ENCODE peak calls at places on chromosomes 3 and 15, in four cellular contexts. One of them, this sample, is unnamed.
A peak's percentile ranks its signal among the peaks of the same experiment; 100 is the strongest.

GRCh38 chr15:85314653-85315052 is 65.8 kb upstream of the AKAP13 start:
- DNase-seq in uterus: no peak
- DNase-seq in ovary: no peak
- DNase-seq in DND-41: no peak
- DNase-seq in this sample: no peak

GRCh38 chr3:120114981-120115380 is 20.7 kb upstream of the GSK3B start:
- DNase-seq in uterus: no peak
- DNase-seq in DND-41: no peak
- DNase-seq in ovary: no peak
- DNase-seq in this sample: no peak

GRCh38 chr3:155637567-155637966 is 107.3 kb downstream of the PLCH1 start:
- DNase-seq in DND-41: no peak
- DNase-seq in ovary: no peak
- DNase-seq in uterus: no peak
- DNase-seq in this sample: no peak

GRCh38 chr15:39889601-39890000 is 30.5 kb downstream of the GPR176 start:
- DNase-seq in uterus: no peak
- DNase-seq in ovary: no peak
- DNase-seq in DND-41: no peak
- DNase-seq in this sample: no peak

GRCh38 chr3:136731274-136731884 is 20.8 kb downstream of the STAG1 start:
- DNase-seq in DND-41: no peak
- DNase-seq in ovary: no peak
- DNase-seq in uterus: no peak
- DNase-seq in this sample: no peak

GRCh38 chr3:129211772-129212171 is 28.1 kb upstream of the CNBP start:
- DNase-seq in ovary: peak; percentile 87
- DNase-seq in uterus: peak; percentile 87
- DNase-seq in DND-41: no peak
- DNase-seq in this sample: no peak

GRCh38 chr3:65479967-65480366 is 558.8 kb downstream of the MAGI1 start:
- DNase-seq in DND-41: no peak
- DNase-seq in ovary: no peak
- DNase-seq in uterus: no peak
- DNase-seq in this sample: no peak

GRCh38 chr3:8749316-8749715 is 15.7 kb downstream of the CAV3 start:
- DNase-seq in DND-41: no peak
- DNase-seq in uterus: no peak
- DNase-seq in ovary: no peak
- DNase-seq in this sample: no peak

GRCh38 chr3:38538773-38539353 is 42.7 kb downstream of the EXOG start:
- DNase-seq in DND-41: no peak
- DNase-seq in uterus: no peak
- DNase-seq in ovary: no peak
- DNase-seq in this sample: no peak

GRCh38 chr15:66456211-66456610 is 41.4 kb downstream of the SNAPC5 start:
- DNase-seq in DND-41: no peak
- DNase-seq in uterus: no peak
- DNase-seq in ovary: no peak
- DNase-seq in this sample: no peak

GRCh38 chr3:154970796-154971195 is 109.3 kb upstream of the MME start:
- DNase-seq in uterus: no peak
- DNase-seq in ovary: no peak
- DNase-seq in DND-41: no peak
- DNase-seq in this sample: no peak

GRCh38 chr3:40130721-40131120 is 178.8 kb upstream of the EIF1B start:
- DNase-seq in ovary: no peak
- DNase-seq in uterus: no peak
- DNase-seq in DND-41: no peak
- DNase-seq in this sample: no peak

GRCh38 chr15:42035362-42035761 is 14.5 kb upstream of the PLA2G4E start:
- DNase-seq in ovary: no peak
- DNase-seq in DND-41: no peak
- DNase-seq in uterus: no peak
- DNase-seq in this sample: no peak

GRCh38 chr3:124282751-124283643 is 291.1 kb upstream of the ROPN1 start:
- DNase-seq in ovary: no peak
- DNase-seq in uterus: peak; percentile 61
- DNase-seq in DND-41: no peak
- DNase-seq in this sample: no peak

GRCh38 chr15:88842156-88842555 is 38.9 kb downstream of the ACAN start:
- DNase-seq in DND-41: no peak
- DNase-seq in uterus: no peak
- DNase-seq in ovary: no peak
- DNase-seq in this sample: no peak

GRCh38 chr3:139280027-139280671 is 63.7 kb upstream of the MRPS22 start:
- DNase-seq in ovary: no peak
- DNase-seq in DND-41: no peak
- DNase-seq in uterus: no peak
- DNase-seq in this sample: no peak

GRCh38 chr3:165755571-165755970 is 81.7 kb downstream of the BCHE start:
- DNase-seq in DND-41: no peak
- DNase-seq in uterus: no peak
- DNase-seq in ovary: no peak
- DNase-seq in this sample: no peak

GRCh38 chr3:188294113-188294512 is 140.2 kb downstream of the LPP start:
- DNase-seq in DND-41: no peak
- DNase-seq in uterus: no peak
- DNase-seq in ovary: no peak
- DNase-seq in this sample: no peak

GRCh38 chr3:138165061-138165460 is 9.7 kb downstream of the DBR1 start:
- DNase-seq in DND-41: no peak
- DNase-seq in uterus: no peak
- DNase-seq in ovary: no peak
- DNase-seq in this sample: no peak

GRCh38 chr15:32687556-32687955 is 30.2 kb upstream of the GREM1 start:
- DNase-seq in DND-41: no peak
- DNase-seq in ovary: no peak
- DNase-seq in uterus: no peak
- DNase-seq in this sample: no peak

GRCh38 chr3:29561651-29562050 is 280.8 kb downstream of the RBMS3 start:
- DNase-seq in uterus: no peak
- DNase-seq in DND-41: no peak
- DNase-seq in ovary: no peak
- DNase-seq in this sample: no peak

GRCh38 chr3:37852097-37852496 is 9.6 kb upstream of the CTDSPL start:
- DNase-seq in ovary: no peak
- DNase-seq in uterus: no peak
- DNase-seq in DND-41: no peak
- DNase-seq in this sample: no peak

GRCh38 chr3:183085634-183086390 is 13.5 kb downstream of the MCCC1 start:
- DNase-seq in uterus: no peak
- DNase-seq in ovary: no peak
- DNase-seq in DND-41: peak; percentile 37
- DNase-seq in this sample: no peak

GRCh38 chr3:53083496-53083895 is 37.6 kb upstream of the SFMBT1 start:
- DNase-seq in uterus: no peak
- DNase-seq in ovary: no peak
- DNase-seq in DND-41: no peak
- DNase-seq in this sample: no peak

GRCh38 chr3:177374323-177374722 is 177.0 kb upstream of the TBL1XR1 start:
- DNase-seq in ovary: no peak
- DNase-seq in uterus: no peak
- DNase-seq in DND-41: no peak
- DNase-seq in this sample: no peak
- H3K4me1 ChIP-seq in ovary: no peaks in the 10 kb centered on the region
- H3K4me1 ChIP-seq in uterus: no peaks in the 10 kb centered on the region
- H3K4me1 ChIP-seq in DND-41: no peaks in the 10 kb centered on the region
- H3K4me1 ChIP-seq in this sample: no peaks in the 10 kb centered on the region

DNA sequence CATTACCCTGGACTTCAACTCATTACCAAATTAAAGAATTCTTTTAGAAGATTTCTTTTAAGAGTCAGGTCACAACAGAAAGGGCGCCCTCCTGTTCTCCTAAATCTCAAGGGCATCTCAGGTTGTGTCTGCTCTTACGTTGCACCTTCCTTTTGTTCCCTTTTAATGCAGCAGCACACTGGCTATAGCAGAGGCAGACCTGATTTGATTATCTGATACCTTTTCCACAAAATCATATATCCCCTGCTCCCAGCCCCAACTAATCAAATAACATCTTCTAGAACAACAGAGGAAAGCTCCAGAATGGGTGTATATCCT is 40.1 kb downstream of the TIGIT start:
- DNase-seq in ovary: no peak
- DNase-seq in DND-41: no peak
- DNase-seq in uterus: no peak
- DNase-seq in this sample: no peak
- H3K4me1 ChIP-seq in ovary: peaks cover 3% of the 10 kb centered on the region
- H3K4me1 ChIP-seq in DND-41: peaks cover under 1% of the 10 kb centered on the region
- H3K4me1 ChIP-seq in uterus: no peaks in the 10 kb centered on the region
- H3K4me1 ChIP-seq in this sample: no peaks in the 10 kb centered on the region

DNA sequence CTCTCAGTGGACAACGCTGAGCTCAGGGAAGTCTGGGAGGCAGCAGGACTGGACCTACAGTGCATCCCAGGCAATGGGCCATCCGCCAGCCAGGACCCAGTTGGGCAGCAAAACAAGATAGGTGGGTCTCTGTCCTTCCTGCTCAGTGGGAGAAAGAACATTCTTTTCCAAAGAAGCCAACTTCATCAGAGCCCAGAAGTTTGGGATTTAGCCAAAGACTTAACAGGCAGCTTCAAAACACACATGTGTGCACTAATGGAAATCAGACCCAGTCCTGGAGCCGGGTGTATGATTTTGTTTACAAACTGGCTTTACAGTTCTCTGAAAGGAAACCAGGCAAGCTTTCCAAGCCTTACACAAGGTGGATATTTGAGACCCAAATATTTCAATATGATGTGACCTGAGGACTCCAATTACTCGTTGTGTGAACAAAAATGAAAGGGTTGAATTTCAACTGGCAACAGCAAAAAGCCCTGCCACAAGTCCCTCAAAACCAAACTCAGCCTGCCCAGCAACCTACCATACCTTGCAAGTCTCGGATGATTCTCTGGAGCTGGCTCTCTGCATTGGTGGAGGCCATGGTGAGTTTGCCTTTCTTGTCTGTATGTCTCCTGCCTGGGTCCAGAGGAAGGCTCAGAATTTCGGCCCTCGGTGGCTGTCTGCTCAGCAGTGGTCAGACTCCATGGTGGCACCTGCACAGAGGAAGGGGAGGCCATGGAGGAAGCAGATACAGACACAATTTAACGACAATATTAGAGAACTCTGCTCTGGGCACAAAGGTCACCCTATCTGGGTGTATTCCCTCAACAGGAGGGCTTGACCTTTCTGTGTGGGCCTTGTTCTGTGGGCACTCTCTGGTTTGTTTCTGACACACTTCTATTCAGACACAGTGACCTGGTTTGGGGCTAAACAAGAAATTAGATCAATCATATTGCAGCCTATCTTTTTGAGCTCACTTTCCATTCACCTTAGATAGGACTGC is 11.0 kb downstream of the FYCO1 start:
- DNase-seq in uterus: no peak
- DNase-seq in ovary: no peak
- DNase-seq in DND-41: no peak
- DNase-seq in this sample: no peak
- H3K4me1 ChIP-seq in uterus: peaks cover 48% of the 10 kb centered on the region
- H3K4me1 ChIP-seq in ovary: peaks cover 59% of the 10 kb centered on the region
- H3K4me1 ChIP-seq in DND-41: peaks cover 72% of the 10 kb centered on the region
- H3K4me1 ChIP-seq in this sample: peaks cover 4% of the 10 kb centered on the region

GRCh38 chr3:47163023-47163989 is 607 bp downstream of the SETD2 start:
- DNase-seq in uterus: peak; percentile 38
- DNase-seq in DND-41: peak; percentile 50
- DNase-seq in ovary: peak; percentile 57
- DNase-seq in this sample: peak; percentile 37
- H3K4me1 ChIP-seq in uterus: peaks cover 26% of the 10 kb centered on the region
- H3K4me1 ChIP-seq in DND-41: peaks cover 46% of the 10 kb centered on the region
- H3K4me1 ChIP-seq in ovary: peaks cover 13% of the 10 kb centered on the region
- H3K4me1 ChIP-seq in this sample: peaks cover 52% of the 10 kb centered on the region

GRCh38 chr15:80512729-80513670 is 108.8 kb downstream of the ARNT2 start:
- DNase-seq in uterus: no peak
- DNase-seq in DND-41: no peak
- DNase-seq in ovary: no peak
- DNase-seq in this sample: peak; percentile 32

GRCh38 chr15:80507131-80507530 is 102.9 kb downstream of the ARNT2 start:
- DNase-seq in DND-41: no peak
- DNase-seq in ovary: no peak
- DNase-seq in uterus: no peak
- DNase-seq in this sample: no peak

GRCh38 chr15:80507638-80508316 is 103.6 kb downstream of the ARNT2 start:
- DNase-seq in uterus: no peak
- DNase-seq in ovary: no peak
- DNase-seq in DND-41: no peak
- DNase-seq in this sample: no peak

GRCh38 chr15:80508783-80509182 is 104.6 kb downstream of the ARNT2 start:
- DNase-seq in ovary: no peak
- DNase-seq in DND-41: no peak
- DNase-seq in uterus: no peak
- DNase-seq in this sample: peak; percentile 11

DNA sequence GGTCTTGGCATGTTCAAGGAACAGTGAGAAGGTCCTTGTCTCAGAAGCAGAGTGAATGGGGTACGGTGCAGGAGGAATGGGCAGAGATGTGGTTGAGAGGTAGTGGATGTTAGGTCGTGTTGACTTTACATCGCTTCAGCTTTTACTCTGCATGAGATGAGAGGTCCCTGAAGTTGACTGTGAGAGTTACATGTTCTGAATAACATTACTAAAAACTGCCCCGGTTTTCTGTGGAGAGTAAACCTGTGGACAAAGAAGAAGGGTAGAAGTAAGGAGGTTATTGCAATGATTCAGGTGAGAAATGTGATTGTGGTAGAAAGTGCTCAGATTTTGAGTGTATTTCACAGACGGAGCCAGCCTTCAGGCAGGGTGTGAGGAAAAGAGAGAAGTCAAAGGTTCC is 105.6 kb downstream of the ARNT2 start:
- DNase-seq in DND-41: no peak
- DNase-seq in ovary: no peak
- DNase-seq in uterus: no peak
- DNase-seq in this sample: no peak
- H3K4me1 ChIP-seq in DND-41: no peaks in the 10 kb centered on the region
- H3K4me1 ChIP-seq in ovary: peaks cover 13% of the 10 kb centered on the region
- H3K4me1 ChIP-seq in uterus: no peaks in the 10 kb centered on the region
- H3K4me1 ChIP-seq in this sample: no peaks in the 10 kb centered on the region